ENCODE peak calls at places on chromosomes 2 and 18, in eight cellular contexts. D, K, H, J, V, E, L and S are unnamed samples.

GRCh38 chr2:144671695-144672094 is 151.8 kb upstream of the ZEB2 start:
- DNase-seq in D (no peak), K (peak), H (no peak), J (no peak), V (no peak), E (no peak), L (no peak), S (no peak)

GRCh38 chr18:49664086-49664890 is 102.4 kb downstream of the LIPG start:
- DNase-seq in D (no peak), K (no peak), H (no peak), J (no peak), V (no peak), E (no peak), L (peak), S (no peak)

GRCh38 chr2:215280326-215280725 is 31.5 kb upstream of the ATIC start:
- DNase-seq in D (no peak), K (no peak), H (no peak), J (no peak), V (peak), E (no peak), L (no peak), S (no peak)

GRCh38 chr2:44753552-44754285 is 187.8 kb upstream of the SIX3 start:
- DNase-seq in D (no peak), K (no peak), H (no peak), J (no peak), V (no peak), E (peak), L (no peak), S (no peak)

GRCh38 chr2:147006724-147007123 is 838.1 kb upstream of the ACVR2A start:
- DNase-seq in D (no peak), K (no peak), H (no peak), J (no peak), V (no peak), E (no peak), L (no peak), S (no peak)

GRCh38 chr2:152678808-152679207 is 38.5 kb downstream of the PRPF40A start:
- DNase-seq in D (no peak), K (no peak), H (no peak), J (no peak), V (no peak), E (no peak), L (no peak), S (no peak)

GRCh38 chr2:70977605-70978205 is 725 bp upstream of the ANKRD53 start:
- DNase-seq in D (peak), K (peak), H (no peak), J (peak), V (peak), E (peak), L (no peak), S (no peak)

GRCh38 chr2:636649-637405 is 40.4 kb downstream of the TMEM18 start:
- DNase-seq in D (peak), K (peak), H (peak), J (peak), V (no peak), E (peak), L (peak), S (peak)

GRCh38 chr2:62137431-62137830 is 58.5 kb upstream of the B3GNT2 start:
- DNase-seq in D (no peak), K (peak), H (no peak), J (no peak), V (no peak), E (no peak), L (no peak), S (no peak)

GRCh38 chr18:46297621-46298020 is 193.4 kb downstream of the HAUS1 start:
- DNase-seq in D (no peak), K (no peak), H (no peak), J (no peak), V (no peak), E (peak), L (no peak), S (no peak)

GRCh38 chr2:120797421-120798289 is 62.0 kb downstream of the GLI2 start:
- DNase-seq in D (no peak), K (no peak), H (no peak), J (no peak), V (no peak), E (no peak), L (peak), S (no peak)

GRCh38 chr2:166545473-166545872 is 51.4 kb upstream of the SCN7A start:
- DNase-seq in D (no peak), K (no peak), H (no peak), J (no peak), V (no peak), E (no peak), L (no peak), S (no peak)

GRCh38 chr2:65863713-65864112 is 431.3 kb upstream of the SPRED2 start:
- DNase-seq in D (no peak), K (no peak), H (no peak), J (no peak), V (no peak), E (no peak), L (peak), S (no peak)

GRCh38 chr2:222753251-222753824 is 81.9 kb downstream of the MOGAT1 start:
- DNase-seq in D (no peak), K (peak), H (no peak), J (no peak), V (no peak), E (peak), L (no peak), S (no peak)

GRCh38 chr18:21831413-21831831 is 90.8 kb downstream of the MIB1 start:
- DNase-seq in D (no peak), K (peak), H (no peak), J (no peak), V (no peak), E (no peak), L (no peak), S (no peak)

DNA sequence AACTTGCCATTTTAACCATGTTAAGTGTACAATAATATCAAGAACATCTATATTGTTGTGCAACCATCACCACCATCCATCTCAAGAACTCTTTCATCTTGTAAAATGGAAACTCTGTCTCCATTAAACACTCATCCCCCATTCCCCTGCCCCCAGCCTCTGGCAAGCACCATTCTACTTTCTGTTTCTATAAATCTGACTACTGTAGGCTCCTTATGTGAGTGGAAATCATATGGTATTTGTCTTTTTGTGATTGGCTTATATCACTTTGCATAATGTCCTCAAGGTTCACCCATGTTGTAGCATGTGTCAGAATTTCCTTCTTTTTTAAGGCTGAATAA is 177.6 kb upstream of the TWIST2 start:
- DNase-seq in D (no peak), K (no peak), H (no peak), J (no peak), V (no peak), E (no peak), L (no peak), S (no peak)
- TF ChIP-seq CTCF in D (no peak), K (no peak), H (no peak), J (no peak), V (no peak), E (no peak), L (no peak), S (no peak)

DNA sequence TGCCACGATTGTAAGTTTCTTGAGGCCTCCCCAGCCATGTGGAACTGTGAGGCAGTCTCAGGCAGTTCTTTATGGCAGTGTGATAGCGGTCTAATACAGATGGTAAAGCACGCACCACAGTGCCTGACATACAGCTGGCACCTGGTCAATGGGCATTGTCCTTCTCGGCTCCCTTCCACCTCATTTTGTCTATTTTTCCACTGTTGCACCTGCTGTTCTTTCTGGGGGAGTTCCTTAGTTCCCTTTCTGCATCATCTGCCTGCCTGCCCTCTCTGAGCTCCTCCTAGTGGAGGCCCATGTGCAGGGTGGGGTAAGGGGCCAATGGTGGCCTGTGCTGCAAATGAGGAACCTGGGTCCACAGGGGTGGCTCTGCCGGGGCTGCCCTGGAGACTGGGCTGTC is 157.6 kb downstream of the LPIN1 start:
- DNase-seq in D (no peak), K (no peak), H (peak), J (no peak), V (no peak), E (no peak), L (no peak), S (peak)
- TF ChIP-seq CTCF in D (peak), K (no peak), H (peak), J (no peak), V (no peak), E (no peak), L (no peak), S (no peak)

GRCh38 chr18:22983175-22983574 is 50.0 kb downstream of the RBBP8 start:
- DNase-seq in D (peak), K (peak), H (peak), J (no peak), V (no peak), E (peak), L (no peak), S (no peak)
- TF ChIP-seq CTCF in D (peak), K (peak), H (no peak), J (peak), V (peak), E (no peak), L (peak), S (no peak)

GRCh38 chr2:197784956-197785941 is at the start of gene BOLL:
- DNase-seq in D (no peak), K (no peak), H (no peak), J (no peak), V (no peak), E (no peak), L (no peak), S (no peak)

GRCh38 chr2:197782121-197782520 is 3.0 kb downstream of the BOLL start:
- DNase-seq in D (no peak), K (no peak), H (no peak), J (no peak), V (no peak), E (no peak), L (no peak), S (no peak)

DNA sequence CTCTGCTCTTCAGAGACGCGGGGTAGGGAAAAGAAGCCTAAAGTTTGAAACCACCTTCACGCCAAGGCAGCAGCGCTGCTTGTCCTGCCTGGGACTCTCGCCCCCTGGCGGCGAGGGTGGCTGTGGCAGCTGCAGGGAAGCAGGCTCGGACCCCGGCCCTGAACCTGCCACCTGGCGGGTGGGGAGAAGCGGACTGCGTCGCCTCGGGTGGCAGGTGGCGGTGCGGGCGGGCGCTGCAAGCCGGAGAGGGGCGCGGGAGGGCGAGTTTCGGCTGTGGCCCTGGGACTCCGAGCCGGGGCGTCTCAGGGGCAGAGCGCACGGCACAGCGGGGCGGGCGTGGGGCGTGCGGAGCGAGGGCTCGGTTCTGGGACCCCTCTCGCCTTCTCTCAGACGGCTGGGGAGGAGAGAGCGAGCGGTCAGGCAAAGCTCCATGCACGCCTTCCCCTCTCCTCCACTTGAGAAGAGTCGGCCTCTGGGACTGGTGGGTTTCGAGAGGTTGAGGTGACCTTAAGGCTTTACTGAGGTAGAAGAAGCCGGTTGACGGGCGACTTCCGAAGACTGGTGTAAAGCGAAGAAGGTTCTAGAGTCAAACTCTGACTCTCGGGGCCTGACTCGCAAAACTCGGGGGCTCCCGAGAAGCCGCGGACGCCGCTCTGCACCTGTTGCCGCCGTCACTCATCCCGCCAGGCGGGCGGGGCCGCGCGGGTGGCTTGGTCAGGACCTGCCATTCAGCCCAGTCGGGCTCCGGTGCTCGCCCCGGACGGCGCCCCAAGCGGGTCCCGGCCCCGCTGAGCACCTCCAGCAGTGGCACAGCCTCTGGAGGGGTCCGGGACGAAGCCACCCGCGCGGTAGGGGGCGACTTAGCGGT is 1.1 kb upstream of the BOLL start:
- DNase-seq in D (no peak), K (no peak), H (peak), J (no peak), V (no peak), E (no peak), L (peak), S (peak)
- TF ChIP-seq CTCF in D (peak), K (peak), H (peak), J (no peak), V (peak), E (peak), L (peak), S (no peak)

GRCh38 chr2:33673937-33674336 is 74.8 kb upstream of the FAM98A start:
- DNase-seq in D (no peak), K (peak), H (peak), J (no peak), V (no peak), E (no peak), L (no peak), S (no peak)
- TF ChIP-seq CTCF in D (peak), K (peak), H (peak), J (no peak), V (peak), E (peak), L (peak), S (no peak)

GRCh38 chr2:185628985-185629384 is 109.6 kb upstream of the FSIP2 start:
- DNase-seq in D (peak), K (no peak), H (no peak), J (no peak), V (no peak), E (no peak), L (peak), S (no peak)
- TF ChIP-seq CTCF in D (peak), K (no peak), H (peak), J (no peak), V (peak), E (no peak), L (peak), S (no peak)

GRCh38 chr18:36805105-36805504 is 23.7 kb downstream of the TPGS2 start:
- DNase-seq in D (no peak), K (no peak), H (no peak), J (no peak), V (no peak), E (no peak), L (no peak), S (no peak)

GRCh38 chr18:36809590-36810381 is 19.0 kb downstream of the TPGS2 start:
- DNase-seq in D (peak), K (peak), H (peak), J (peak), V (no peak), E (peak), L (peak), S (no peak)

GRCh38 chr18:36811955-36812354 is 16.8 kb downstream of the TPGS2 start:
- DNase-seq in D (no peak), K (no peak), H (no peak), J (no peak), V (no peak), E (no peak), L (no peak), S (no peak)

GRCh38 chr18:36811430-36811829 is 17.4 kb downstream of the TPGS2 start:
- DNase-seq in D (no peak), K (peak), H (no peak), J (no peak), V (no peak), E (no peak), L (no peak), S (no peak)

DNA sequence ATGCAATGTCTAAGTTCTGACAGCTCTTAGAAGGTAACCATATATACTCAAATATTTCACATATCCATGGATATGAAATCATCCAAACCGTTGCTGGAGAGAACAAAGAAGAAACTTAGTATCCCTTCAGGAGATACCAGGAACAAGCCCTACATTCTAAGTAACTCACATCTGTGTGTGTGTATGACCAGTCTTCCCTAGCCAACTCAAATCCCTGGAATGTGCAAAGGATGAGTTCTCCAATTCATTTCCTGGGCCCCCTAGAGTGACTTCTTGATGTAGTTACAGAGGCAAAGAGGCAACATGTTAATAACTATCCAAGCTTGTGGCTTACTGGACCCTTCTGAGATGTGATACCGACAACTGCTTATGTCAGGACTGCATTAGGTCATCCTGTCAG is 20.1 kb downstream of the TPGS2 start:
- DNase-seq in D (no peak), K (peak), H (no peak), J (no peak), V (no peak), E (no peak), L (no peak), S (no peak)
- TF ChIP-seq CTCF in D (no peak), K (no peak), H (no peak), J (no peak), V (no peak), E (no peak), L (no peak), S (no peak)

GRCh38 chr2:220182790-220183189 is 555.4 kb downstream of the SLC4A3 start:
- DNase-seq in D (no peak), K (no peak), H (no peak), J (no peak), V (no peak), E (no peak), L (no peak), S (no peak)

GRCh38 chr2:220181158-220181557 is 553.7 kb downstream of the SLC4A3 start:
- DNase-seq in D (no peak), K (peak), H (no peak), J (no peak), V (no peak), E (no peak), L (no peak), S (no peak)

GRCh38 chr2:220191031-220191430 is 563.6 kb downstream of the SLC4A3 start:
- DNase-seq in D (no peak), K (peak), H (no peak), J (no peak), V (no peak), E (no peak), L (no peak), S (no peak)

GRCh38 chr2:220188031-220188430 is 560.6 kb downstream of the SLC4A3 start:
- DNase-seq in D (no peak), K (peak), H (no peak), J (no peak), V (peak), E (peak), L (no peak), S (no peak)

GRCh38 chr2:220185766-220186165 is 558.3 kb downstream of the SLC4A3 start:
- DNase-seq in D (no peak), K (peak), H (no peak), J (no peak), V (no peak), E (no peak), L (no peak), S (no peak)
- TF ChIP-seq CTCF in D (no peak), K (no peak), H (no peak), J (no peak), V (no peak), E (no peak), L (no peak), S (no peak)

DNA sequence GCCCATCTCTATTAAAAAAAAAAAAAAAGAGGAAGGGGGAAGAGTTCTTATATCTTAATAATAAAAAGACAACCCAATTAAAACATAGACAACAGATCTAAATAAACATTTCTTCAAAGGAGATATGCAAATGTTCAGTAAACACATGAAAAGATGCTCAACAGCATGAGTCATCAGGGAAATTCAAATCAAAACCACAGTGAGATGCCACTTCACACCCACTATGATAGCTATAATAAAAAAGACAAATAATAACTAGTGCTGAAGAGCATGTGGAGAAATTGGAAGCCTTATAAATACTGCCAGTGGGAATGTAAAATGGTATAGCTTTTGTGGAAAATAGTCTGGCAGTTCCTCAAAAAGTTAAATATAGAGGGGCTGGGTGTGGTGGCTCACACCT is 61.5 kb upstream of the CYP20A1 start:
- DNase-seq in D (no peak), K (no peak), H (no peak), J (no peak), V (no peak), E (peak), L (no peak), S (no peak)
- TF ChIP-seq CTCF in D (no peak), K (no peak), H (no peak), J (no peak), V (no peak), E (no peak), L (no peak), S (no peak)